ENCODE peak calls at places on chromosomes 11 and 22, in ten cellular contexts. M, T, X, S, C, E, I, O, B and H are unnamed samples.

GRCh38 chr11:118214210-118214914 is 10.4 kb downstream of the JAML start:
- DNase-seq in M (no peak), T (no peak), X (no peak), S (no peak), C (no peak), E (no peak), I (no peak), O (no peak), B (peak; percentile 32), H (no peak)

GRCh38 chr11:6523253-6523652 is 26.2 kb downstream of the DNHD1 start:
- DNase-seq in M (peak; percentile 87), T (peak; percentile 69), X (peak; percentile 11), S (no peak), C (no peak), E (peak; percentile 81), I (no peak), O (peak; percentile 53), B (no peak), H (peak; percentile 60)

GRCh38 chr11:85318573-85318972 is 308.6 kb downstream of the DLG2 start:
- DNase-seq in M (no peak), T (no peak), X (no peak), S (no peak), C (no peak), E (no peak), I (no peak), O (no peak), B (no peak), H (no peak)

GRCh38 chr11:21634491-21634890 is 558.4 kb upstream of the ANO5 start:
- DNase-seq in M (no peak), T (no peak), X (no peak), S (no peak), C (no peak), E (no peak), I (no peak), O (no peak), B (no peak), H (no peak)

GRCh38 chr11:30333405-30333804 is 10.5 kb downstream of the ARL14EP start:
- DNase-seq in M (peak; percentile 39), T (peak; percentile 27), X (no peak), S (no peak), C (no peak), E (no peak), I (no peak), O (no peak), B (no peak), H (peak; percentile 7)

GRCh38 chr11:68204402-68204801 is 8.7 kb downstream of the KMT5B start:
- DNase-seq in M (no peak), T (no peak), X (no peak), S (no peak), C (no peak), E (no peak), I (no peak), O (no peak), B (peak; percentile 61), H (no peak)

GRCh38 chr22:48089601-48090331 is 1327.3 kb downstream of the TBC1D22A start:
- DNase-seq in M (peak; percentile 18), T (peak; percentile 4), X (no peak), S (peak; percentile 17), C (peak; percentile 53), E (no peak), I (peak; percentile 48), O (no peak), B (no peak), H (no peak)

GRCh38 chr11:119023741-119024140 is 5.2 kb downstream of the TRAPPC4 start:
- DNase-seq in M (no peak), T (no peak), X (no peak), S (no peak), C (no peak), E (no peak), I (no peak), O (no peak), B (no peak), H (no peak)

GRCh38 chr11:94706211-94706610 is 61.9 kb upstream of the AMOTL1 start:
- DNase-seq in M (peak; percentile 74), T (peak; percentile 59), X (no peak), S (no peak), C (no peak), E (peak; percentile 37), I (no peak), O (no peak), B (no peak), H (peak; percentile 18)

GRCh38 chr11:926341-926916 is 759 bp downstream of the AP2A2 start:
- DNase-seq in M (peak; percentile 47), T (peak; percentile 59), X (no peak), S (peak; percentile 49), C (no peak), E (peak; percentile 69), I (peak; percentile 58), O (peak; percentile 85), B (no peak), H (peak; percentile 67)

GRCh38 chr11:74371269-74372039 is 26.8 kb downstream of the PGM2L1 start:
- DNase-seq in M (peak; percentile 94), T (peak; percentile 65), X (peak; percentile 70), S (peak; percentile 38), C (no peak), E (peak; percentile 80), I (no peak), O (peak; percentile 75), B (no peak), H (peak; percentile 49)

GRCh38 chr11:117180020-117180419 is 1.5 kb downstream of the SIDT2 start:
- DNase-seq in M (no peak), T (no peak), X (peak; percentile 26), S (no peak), C (no peak), E (no peak), I (no peak), O (no peak), B (no peak), H (no peak)

GRCh38 chr11:32643526-32643925 is 59.9 kb downstream of the EIF3M start:
- DNase-seq in M (peak; percentile 79), T (peak; percentile 76), X (no peak), S (peak; percentile 43), C (no peak), E (peak; percentile 28), I (no peak), O (no peak), B (no peak), H (peak; percentile 23)

GRCh38 chr11:32173435-32173834 is 82.6 kb downstream of the RCN1 start:
- DNase-seq in M (peak; percentile 72), T (peak; percentile 79), X (peak; percentile 52), S (peak; percentile 76), C (peak; percentile 57), E (peak; percentile 68), I (peak; percentile 23), O (peak; percentile 55), B (peak; percentile 27), H (peak; percentile 84)

GRCh38 chr11:75326439-75326810 is 25.0 kb downstream of the ARRB1 start:
- DNase-seq in M (no peak), T (no peak), X (no peak), S (no peak), C (no peak), E (no peak), I (no peak), O (no peak), B (no peak), H (no peak)

GRCh38 chr22:26707090-26707489 is 49.7 kb downstream of the MIAT start:
- DNase-seq in M (no peak), T (no peak), X (no peak), S (no peak), C (no peak), E (no peak), I (no peak), O (no peak), B (no peak), H (no peak)

GRCh38 chr22:44869196-44869595 is 116.8 kb downstream of the ARHGAP8 start:
- DNase-seq in M (peak; percentile 17), T (no peak), X (no peak), S (no peak), C (no peak), E (peak; percentile 12), I (no peak), O (no peak), B (no peak), H (no peak)
- H3K4me3 ChIP-seq in M (no peak overlapping the region), T (no peak overlapping the region), X (no peak overlapping the region), S (no peak overlapping the region), C (no peak overlapping the region), E (no peak overlapping the region), I (no peak overlapping the region), O (no peak overlapping the region), B (no peak overlapping the region), H (no peak overlapping the region)

GRCh38 chr22:20226760-20227350 is 41.3 kb downstream of the RTN4R start:
- DNase-seq in M (no peak), T (no peak), X (no peak), S (no peak), C (no peak), E (no peak), I (no peak), O (no peak), B (no peak), H (no peak)
- TF ChIP-seq CTCF in M (no peak), T (no peak), X (no peak), S (no peak), C (no peak), E (no peak), I (no peak), O (no peak), B (no peak), H (no peak)

DNA sequence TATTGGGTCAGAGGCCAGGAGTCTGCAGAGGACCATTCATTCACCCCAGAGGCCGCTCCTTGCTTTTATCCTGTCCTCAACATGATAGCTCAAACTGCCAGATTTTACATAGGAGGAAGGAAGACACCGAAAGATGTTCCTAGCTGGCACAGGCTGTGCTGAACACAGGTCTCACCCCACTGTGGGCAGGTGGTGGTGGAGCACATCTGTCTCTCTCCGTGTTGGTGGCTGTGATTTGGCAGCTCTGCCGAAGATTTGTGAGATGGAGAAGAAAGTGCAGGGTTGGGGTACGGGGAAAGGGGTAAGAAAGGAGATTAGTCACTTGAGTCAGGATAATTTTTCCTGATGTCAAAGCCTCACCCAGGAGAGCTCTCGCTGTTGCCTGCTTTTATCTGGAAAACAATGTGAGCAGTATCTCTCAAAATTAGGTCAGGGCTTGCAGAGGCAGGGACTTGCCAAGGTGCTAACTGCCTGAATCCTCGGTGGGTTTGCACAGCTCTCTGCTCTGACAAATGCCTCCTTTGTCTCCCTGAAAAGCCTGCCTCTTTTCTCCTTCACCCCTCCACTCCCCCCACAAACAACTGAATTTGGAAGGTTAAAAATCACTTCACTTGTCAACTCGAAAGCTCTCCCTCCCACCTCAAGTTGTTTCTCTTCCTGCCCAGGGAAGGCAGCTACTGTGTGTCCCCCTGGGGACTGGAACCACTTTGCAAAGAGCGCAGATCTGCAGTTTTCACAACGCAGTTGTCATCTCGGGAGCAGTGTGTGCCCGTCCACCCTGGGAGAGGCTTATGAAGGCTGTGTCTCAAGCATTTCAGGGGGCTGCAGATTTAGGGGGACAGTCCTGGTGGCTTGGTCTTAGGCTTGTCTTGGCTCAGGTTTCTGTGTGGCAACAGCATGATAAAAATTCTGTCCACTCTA is 299.7 kb downstream of the ST3GAL4 start:
- DNase-seq in M (no peak), T (no peak), X (no peak), S (no peak), C (no peak), E (no peak), I (no peak), O (no peak), B (no peak), H (no peak)
- H3K4me3 ChIP-seq in M (no peak overlapping the region), T (no peak overlapping the region), X (no peak overlapping the region), S (no peak overlapping the region), C (no peak overlapping the region), E (no peak overlapping the region), I (no peak overlapping the region), O (no peak overlapping the region), B (no peak overlapping the region), H (no peak overlapping the region)

DNA sequence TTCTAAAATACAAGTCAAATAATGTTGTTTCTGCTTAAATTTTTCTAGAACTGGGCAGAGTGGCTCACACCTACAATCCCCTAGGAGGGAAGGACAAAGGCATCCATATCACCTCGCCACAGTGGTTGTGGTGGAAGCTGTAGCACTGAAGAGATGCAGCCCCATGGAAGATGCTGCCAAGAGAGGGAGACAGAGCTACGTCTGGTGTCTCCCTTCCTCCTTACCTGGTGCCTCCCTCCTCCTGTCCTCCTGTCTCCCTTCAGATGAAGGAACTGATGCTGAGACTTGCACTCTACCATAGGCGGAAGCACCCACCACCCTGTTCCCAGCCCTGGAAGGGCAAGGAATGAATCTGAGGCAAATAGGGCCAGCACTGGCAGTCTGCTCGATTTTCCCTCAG is 22.3 kb downstream of the MMP27 start:
- DNase-seq in M (peak; percentile 53), T (no peak), X (no peak), S (no peak), C (no peak), E (no peak), I (no peak), O (no peak), B (no peak), H (no peak)
- TF ChIP-seq CTCF in M (peak; percentile 60), T (no peak), X (no peak), S (no peak), C (no peak), E (no peak), I (no peak), O (no peak), B (no peak), H (no peak)